ENCODE peak calls at places on chromosomes 4 and X, in seven cellular contexts. F is fibroblast of lung, P is foreskin fibroblast, Y is RWPE1, U is endothelial cell of umbilical vein, E is mesothelial cell of epicardium, Q is lung. D is an unnamed sample.

GRCh38 chr4:125650557-125650956 is 335.8 kb downstream of the FAT4 start:
- DNase-seq in Y (no peak), P (peak; percentile 10), Q (no peak), E (no peak), F (no peak), U (no peak), D (no peak)

GRCh38 chrX:31279359-31279758 is 207.5 kb upstream of the FTHL17 start:
- DNase-seq in E (no peak), Y (peak; percentile 6), Q (no peak), F (no peak), U (peak; percentile 6), P (no peak), D (no peak)

GRCh38 chrX:28225508-28225907 is 244.3 kb upstream of the DCAF8L1 start:
- DNase-seq in Q (no peak), E (no peak), P (no peak), U (no peak), Y (no peak), F (no peak), D (no peak)

GRCh38 chrX:136061302-136061701 is 76.1 kb downstream of the SLC9A6 start:
- DNase-seq in Q (no peak), F (no peak), E (no peak), Y (no peak), U (no peak), P (no peak), D (no peak)

GRCh38 chr4:156676116-156676851 is 295.3 kb downstream of the PDGFC start:
- DNase-seq in P (no peak), Q (no peak), Y (no peak), F (no peak), E (no peak), U (no peak), D (no peak)

GRCh38 chrX:40108084-40108958 is 10.6 kb upstream of the BCOR start:
- DNase-seq in Y (no peak), P (no peak), U (peak; percentile 75), E (no peak), F (peak; percentile 61), Q (no peak), D (no peak)

GRCh38 chrX:15505104-15505503 is 4.5 kb downstream of the BMX start:
- DNase-seq in U (no peak), Q (no peak), Y (peak; percentile 8), F (no peak), E (no peak), P (no peak), D (no peak)

GRCh38 chrX:53093177-53093655 is 726 bp upstream of the KANTR start:
- DNase-seq in F (peak; percentile 74), E (peak; percentile 73), Q (peak; percentile 83), P (peak; percentile 65), U (peak; percentile 79), Y (peak; percentile 63), D (peak; percentile 88)

GRCh38 chr4:3700736-3701135 is 65.4 kb upstream of the ADRA2C start:
- DNase-seq in Q (no peak), Y (no peak), E (no peak), F (no peak), U (no peak), P (no peak), D (no peak)

GRCh38 chr4:53713767-53714166 is 122.5 kb upstream of the LNX1 start:
- DNase-seq in F (no peak), Y (no peak), Q (no peak), P (no peak), U (no peak), E (no peak), D (no peak)

GRCh38 chr4:111066887-111067286 is 444.0 kb upstream of the PITX2 start:
- DNase-seq in P (peak; percentile 50), Q (no peak), F (no peak), E (no peak), Y (no peak), U (no peak), D (no peak)

GRCh38 chr4:10007772-10008171 is 13.5 kb downstream of the SLC2A9 start:
- DNase-seq in Q (no peak), Y (no peak), F (peak; percentile 44), U (no peak), E (no peak), P (no peak), D (no peak)

GRCh38 chr4:155761047-155761446 is 2.2 kb downstream of the GUCY1B1 start:
- DNase-seq in P (no peak), U (no peak), Y (no peak), Q (no peak), F (no peak), E (no peak), D (no peak)

GRCh38 chr4:174437756-174438155 is 84.5 kb downstream of the HPGD start:
- DNase-seq in Y (no peak), F (no peak), Q (no peak), E (no peak), P (no peak), U (no peak), D (no peak)

GRCh38 chr4:153747406-153747805 is 12.4 kb downstream of the RNF175 start:
- DNase-seq in F (no peak), U (no peak), P (no peak), Q (no peak), E (no peak), Y (no peak), D (no peak)

GRCh38 chrX:12741416-12741815 is 49.8 kb upstream of the PRPS2 start:
- DNase-seq in E (no peak), P (no peak), Q (no peak), F (no peak), U (no peak), Y (peak; percentile 50), D (no peak)

GRCh38 chr4:96543346-96543745 is 703.5 kb downstream of the PDHA2 start:
- DNase-seq in F (no peak), Q (no peak), U (no peak), E (no peak), Y (no peak), P (no peak), D (no peak)

GRCh38 chrX:46634577-46634976 is 61.0 kb downstream of the CHST7 start:
- DNase-seq in P (no peak), E (no peak), Y (no peak), F (peak; percentile 38), U (no peak), Q (no peak), D (no peak)
- TF ChIP-seq CTCF in P (no peak), E (no peak), Y (no peak), F (no peak), U (no peak), Q (no peak), D (no peak)

GRCh38 chr4:164700471-164700870 is 53.5 kb upstream of the SMIM31 start:
- DNase-seq in Q (no peak), F (no peak), Y (no peak), P (no peak), E (no peak), U (no peak), D (no peak)
- TF ChIP-seq CTCF in Q (no peak), F (no peak), Y (no peak), P (no peak), E (peak; percentile 20), U (no peak), D (no peak)

GRCh38 chr4:8250637-8251036 is 18.9 kb upstream of the HTRA3 start:
- DNase-seq in P (no peak), E (no peak), Y (no peak), Q (no peak), F (no peak), U (no peak), D (no peak)

GRCh38 chr4:8247047-8247930 is 22.3 kb upstream of the HTRA3 start:
- DNase-seq in P (no peak), Y (no peak), Q (peak; percentile 66), F (peak; percentile 56), U (no peak), E (no peak), D (peak; percentile 85)

GRCh38 chr4:8250167-8250566 is 19.4 kb upstream of the HTRA3 start:
- DNase-seq in E (no peak), P (no peak), F (no peak), Q (no peak), Y (no peak), U (no peak), D (no peak)

GRCh38 chr4:8245879-8246833 is 23.4 kb upstream of the HTRA3 start:
- DNase-seq in Y (no peak), U (no peak), Q (peak; percentile 82), F (no peak), E (no peak), P (no peak), D (no peak)

GRCh38 chr4:8248091-8248490 is 21.5 kb upstream of the HTRA3 start:
- DNase-seq in Q (no peak), U (peak; percentile 43), Y (no peak), F (peak; percentile 59), E (no peak), P (no peak), D (no peak)
- TF ChIP-seq CTCF in Q (no peak), U (no peak), Y (no peak), F (no peak), E (no peak), P (no peak), D (no peak)

DNA sequence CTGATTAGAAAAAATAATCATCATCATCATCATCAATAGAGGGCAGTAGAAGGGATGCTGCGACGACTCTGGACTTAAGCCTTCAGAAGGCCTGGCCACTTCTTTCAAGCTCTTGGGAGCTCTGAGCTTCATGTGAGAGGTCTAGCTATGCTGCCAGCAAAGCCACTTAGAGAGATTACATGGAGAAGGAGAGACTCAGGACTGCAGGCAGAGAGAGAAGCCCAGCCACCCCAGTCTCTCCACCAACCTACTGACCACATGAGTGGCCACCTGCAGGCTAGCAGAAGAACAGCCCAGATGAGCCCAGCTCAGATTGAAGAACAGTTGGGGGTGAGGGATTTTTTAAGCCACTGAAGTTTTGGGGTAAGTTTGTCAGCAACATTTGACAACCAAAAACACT is 17.1 kb upstream of the TMEM150C start:
- DNase-seq in F (no peak), Q (no peak), E (no peak), P (no peak), Y (no peak), U (peak; percentile 14), D (no peak)
- TF ChIP-seq CTCF in F (peak; percentile 20), Q (no peak), E (no peak), P (no peak), Y (no peak), U (peak; percentile 9), D (no peak)

GRCh38 chrX:101460669-101461068 is 24.6 kb upstream of the ARMCX4 start:
- DNase-seq in F (peak; percentile 12), U (no peak), E (no peak), Y (no peak), Q (no peak), P (no peak), D (no peak)

DNA sequence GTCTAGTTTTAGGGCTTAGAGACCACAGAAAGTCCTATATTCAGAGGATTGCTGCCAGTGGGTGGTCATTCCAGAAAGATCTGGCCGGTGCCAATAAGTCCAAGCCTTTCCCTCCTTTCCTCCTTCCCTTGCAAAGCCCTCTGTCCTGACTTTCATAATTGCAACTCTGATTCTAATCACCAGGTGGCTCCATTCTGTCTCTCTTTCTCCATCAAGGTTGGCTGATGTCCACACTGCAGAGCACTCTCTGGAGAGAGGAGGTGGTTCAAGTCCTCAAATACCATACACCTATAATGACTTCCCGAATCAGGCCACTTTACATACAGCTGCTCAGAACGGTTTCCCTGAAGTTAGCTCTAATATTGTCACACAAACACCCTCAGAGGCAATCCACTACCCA is 22.4 kb upstream of the ARMCX4 start:
- DNase-seq in Y (peak; percentile 11), E (no peak), U (peak; percentile 47), Q (peak; percentile 35), P (no peak), F (peak; percentile 29), D (no peak)
- TF ChIP-seq CTCF in Y (no peak), E (no peak), U (no peak), Q (no peak), P (peak; percentile 33), F (peak; percentile 37), D (no peak)